ENCODE peak calls at places on chromosomes 2 and 18, in seven cellular contexts. P is HFFc6, Z is choroid plexus epithelial cell, F is esophagus muscularis mucosa, E is mammary epithelial cell, K is WTC11, G is neural progenitor cell. V is an unnamed sample.

GRCh38 chr2:220533485-220533884 is 906.1 kb downstream of the SLC4A3 start:
- DNase-seq in E (peak), G (peak), Z (peak), K (peak), F (no peak), P (peak), V (peak)

GRCh38 chr2:110101280-110101844 is 14.3 kb downstream of the MALL start:
- DNase-seq in F (peak), P (peak), G (no peak), E (peak), K (no peak), Z (peak), V (peak)

GRCh38 chr18:35130236-35130635 is 89.0 kb downstream of the MAPRE2 start:
- DNase-seq in Z (no peak), P (no peak), K (no peak), E (no peak), F (no peak), G (no peak), V (no peak)

GRCh38 chr2:20440001-20440560 is 6.8 kb upstream of the RHOB start:
- DNase-seq in P (no peak), Z (no peak), G (no peak), F (no peak), K (no peak), E (no peak), V (no peak)

GRCh38 chr18:9832871-9833270 is 52.9 kb upstream of the TXNDC2 start:
- DNase-seq in Z (no peak), G (no peak), P (no peak), E (no peak), F (peak), K (no peak), V (no peak)

GRCh38 chr2:60717691-60718090 is 38.4 kb upstream of the PAPOLG start:
- DNase-seq in K (no peak), F (no peak), E (peak), Z (no peak), G (no peak), P (no peak), V (no peak)

GRCh38 chr2:9565436-9566153 is 10.0 kb upstream of the ADAM17 start:
- DNase-seq in Z (peak), F (peak), G (no peak), P (peak), K (no peak), E (peak), V (no peak)

GRCh38 chr2:128550389-128550788 is 231.7 kb upstream of the HS6ST1 start:
- DNase-seq in P (no peak), E (no peak), Z (no peak), K (no peak), G (no peak), F (no peak), V (no peak)

GRCh38 chr2:168583710-168584521 is 127.8 kb downstream of the CERS6 start:
- DNase-seq in E (peak), F (no peak), G (no peak), P (peak), K (no peak), Z (peak), V (peak)

GRCh38 chr2:28366496-28367282 is 26.0 kb upstream of the FOSL2 start:
- DNase-seq in Z (peak), P (no peak), G (no peak), K (no peak), F (no peak), E (no peak), V (peak)

GRCh38 chr18:8803063-8803795 is 97.9 kb downstream of the MTCL1 start:
- DNase-seq in E (no peak), Z (no peak), K (no peak), G (no peak), P (no peak), F (no peak), V (no peak)

GRCh38 chr2:177783835-177784448 is 288.6 kb downstream of the PDE11A start:
- DNase-seq in Z (peak), F (no peak), E (peak), P (peak), G (no peak), K (no peak), V (peak)

GRCh38 chr2:107621186-107621835 is 205.4 kb upstream of the RGPD4 start:
- DNase-seq in F (no peak), E (no peak), K (no peak), P (no peak), G (no peak), Z (no peak), V (no peak)

GRCh38 chr2:198371902-198372611 is 567.7 kb downstream of the PLCL1 start:
- DNase-seq in Z (no peak), K (no peak), G (no peak), E (peak), P (peak), F (no peak), V (peak)

GRCh38 chr2:172830482-172830881 is 94.8 kb downstream of the RAPGEF4 start:
- DNase-seq in Z (no peak), G (no peak), F (no peak), P (no peak), K (no peak), E (no peak), V (no peak)

GRCh38 chr2:205675861-205676516 is 6.3 kb upstream of the NRP2 start:
- DNase-seq in G (peak), F (no peak), E (peak), K (no peak), P (peak), Z (peak), V (no peak)

GRCh38 chr18:46073474-46074331 is 1.6 kb upstream of the PSTPIP2 start:
- DNase-seq in F (peak), K (peak), G (peak), Z (peak), P (peak), E (peak), V (peak)

GRCh38 chr2:56040189-56040588 is 116.6 kb upstream of the EFEMP1 start:
- DNase-seq in P (no peak), K (no peak), Z (no peak), E (no peak), F (no peak), G (no peak), V (no peak)

GRCh38 chr2:219104107-219105050 is 43.7 kb upstream of the IHH start:
- DNase-seq in Z (peak), G (peak), P (peak), F (no peak), K (peak), E (peak), V (peak)

GRCh38 chr2:45833301-45833967 is 182.0 kb downstream of the PRKCE start:
- DNase-seq in P (no peak), Z (no peak), G (no peak), K (no peak), E (no peak), F (no peak), V (no peak)

GRCh38 chr2:105327690-105328089 is 1.8 kb downstream of the TGFBRAP1 start:
- DNase-seq in Z (no peak), F (no peak), K (no peak), G (no peak), E (no peak), P (no peak), V (no peak)

GRCh38 chr18:51236225-51236624 is 38.7 kb upstream of the MEX3C start:
- DNase-seq in G (no peak), F (no peak), Z (peak), E (peak), K (no peak), P (peak), V (peak)

GRCh38 chr2:44237221-44237620 is 38.1 kb upstream of the SLC3A1 start:
- DNase-seq in E (no peak), K (no peak), G (no peak), F (no peak), P (no peak), Z (no peak), V (peak)

GRCh38 chr2:925309-925708 is 25.3 kb upstream of the SNTG2 start:
- DNase-seq in P (no peak), E (no peak), Z (no peak), K (no peak), F (no peak), G (no peak), V (no peak)

GRCh38 chr2:56184500-56184996 is 758 bp downstream of the CCDC85A start:
- DNase-seq in Z (peak), E (peak), F (peak), P (no peak), G (peak), K (peak), V (peak)

GRCh38 chr18:79507076-79507545 is 111.4 kb downstream of the NFATC1 start:
- DNase-seq in G (no peak), Z (peak), P (no peak), E (no peak), F (no peak), K (peak), V (peak)

GRCh38 chr18:56402872-56403516 is 235.4 kb downstream of the TXNL1 start:
- DNase-seq in F (no peak), E (peak), P (peak), G (no peak), K (no peak), Z (peak), V (no peak)

GRCh38 chr2:48874282-48874681 is 118.8 kb upstream of the LHCGR start:
- DNase-seq in F (no peak), G (no peak), P (no peak), E (peak), Z (no peak), K (no peak), V (no peak)

GRCh38 chr2:189521686-189522434 is 58.7 kb downstream of the SLC40A1 start:
- DNase-seq in K (no peak), F (no peak), E (no peak), G (no peak), Z (peak), P (no peak), V (no peak)

GRCh38 chr2:204604061-204604460 is 58.8 kb downstream of the PARD3B start:
- DNase-seq in F (no peak), K (no peak), P (no peak), E (no peak), G (no peak), Z (peak), V (no peak)

GRCh38 chr2:63614448-63614968 is 25.7 kb downstream of the MDH1 start:
- DNase-seq in Z (peak), F (no peak), P (peak), G (peak), E (peak), K (no peak), V (no peak)

GRCh38 chr2:174763793-174764179 is 486 bp downstream of the CHRNA1 start:
- DNase-seq in P (no peak), E (no peak), F (no peak), Z (no peak), G (no peak), K (no peak), V (no peak)
- TF ChIP-seq CTCF in P (no peak), E (no peak), F (no peak), Z (no peak), G (no peak), K (no peak), V (no peak)

DNA sequence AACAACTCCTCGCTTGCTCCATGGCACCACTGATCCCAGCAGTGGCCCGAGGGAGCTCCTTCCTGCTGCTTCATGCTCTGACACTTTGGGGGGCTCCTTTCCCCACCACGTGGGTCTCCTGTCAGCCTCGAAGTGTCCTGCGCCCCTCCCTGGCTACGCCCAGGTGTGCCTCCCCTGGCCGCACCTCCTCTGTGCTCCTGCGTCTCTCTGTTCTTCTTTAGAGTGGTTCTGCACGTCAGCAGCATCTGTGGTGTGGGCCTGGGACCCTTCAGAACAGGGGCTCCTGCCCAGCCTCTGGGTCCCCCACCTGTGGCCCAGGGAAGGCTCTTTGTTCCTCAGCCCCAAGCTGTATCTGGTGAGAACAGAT is 26.7 kb upstream of the NTSR2 start:
- DNase-seq in G (no peak), K (no peak), E (no peak), Z (no peak), F (no peak), P (no peak), V (no peak)
- TF ChIP-seq CTCF in G (no peak), K (no peak), E (no peak), Z (no peak), F (no peak), P (no peak), V (no peak)

GRCh38 chr2:38076710-38077430 is 919 bp upstream of the CYP1B1 start:
- DNase-seq in P (peak), E (peak), F (no peak), K (peak), Z (peak), G (peak), V (peak)
- TF ChIP-seq CTCF in P (peak), E (peak), F (no peak), K (no peak), Z (peak), G (peak), V (peak)

GRCh38 chr18:23451011-23451410 is 2.1 kb upstream of the RIOK3 start:
- DNase-seq in K (no peak), G (no peak), P (no peak), E (no peak), F (no peak), Z (no peak), V (no peak)

GRCh38 chr18:23452347-23452727 is 750 bp upstream of the RIOK3 start:
- DNase-seq in Z (no peak), K (no peak), E (no peak), F (no peak), P (no peak), G (no peak), V (no peak)

GRCh38 chr18:23453657-23454011 is 547 bp downstream of the RIOK3 start:
- DNase-seq in G (no peak), P (peak), Z (peak), K (no peak), E (peak), F (no peak), V (no peak)

GRCh38 chr18:23451491-23451890 is 1.6 kb upstream of the RIOK3 start:
- DNase-seq in Z (no peak), P (no peak), G (no peak), K (no peak), E (no peak), F (no peak), V (no peak)

GRCh38 chr18:23452728-23453656 is at the start of gene RIOK3:
- DNase-seq in P (peak), F (peak), E (peak), K (peak), G (peak), Z (peak), V (peak)
- TF ChIP-seq CTCF in P (no peak), F (no peak), E (no peak), K (no peak), G (no peak), Z (no peak), V (no peak)

GRCh38 chr2:99154643-99155536 is at the start of the genes LIPT1 and TSGA10:
- DNase-seq in F (peak), P (peak), E (peak), G (peak), K (peak), Z (peak), V (peak)
- TF ChIP-seq CTCF in F (peak), P (peak), E (no peak), G (peak), K (no peak), Z (peak), V (no peak)

GRCh38 chr2:208033701-208034502 is 8.6 kb upstream of the PLEKHM3 start:
- DNase-seq in Z (peak), E (peak), P (peak), F (no peak), G (peak), K (peak), V (peak)
- TF ChIP-seq CTCF in Z (peak), E (peak), P (peak), F (peak), G (peak), K (no peak), V (peak)

V was measured in activated CD8-positive, alpha-beta T cell treated with anti-CD3 and anti-CD28 coated beads for 36 hours.